ENCODE peak calls at places on chromosomes 5 and 9, in five cellular contexts. V, N, O, L and X are unnamed samples.

GRCh38 chr5:9698849-9699240 is 68.7 kb upstream of the TAS2R1 start:
- DNase-seq in L (no peak), N (no peak), V (no peak), O (peak; percentile 62), X (no peak)

GRCh38 chr9:89011683-89012082 is 20.4 kb downstream of the S1PR3 start:
- DNase-seq in N (no peak), O (no peak), L (no peak), V (no peak), X (no peak)

GRCh38 chr5:179549973-179550510 is 312 bp upstream of the RUFY1 start:
- DNase-seq in O (no peak), N (peak; percentile 59), V (no peak), L (no peak), X (peak; percentile 53)

GRCh38 chr5:17379188-17379951 is 118.7 kb upstream of the TAF11L2 start:
- DNase-seq in V (no peak), N (peak; percentile 53), L (no peak), O (no peak), X (peak; percentile 25)

GRCh38 chr9:80496901-80497565 is 925.3 kb downstream of the TLE4 start:
- DNase-seq in V (no peak), L (no peak), O (no peak), N (no peak), X (no peak)

GRCh38 chr5:150503977-150504620 is 3.8 kb upstream of the NDST1 start:
- DNase-seq in V (no peak), L (peak; percentile 90), N (peak; percentile 83), O (peak; percentile 69), X (peak; percentile 51)

GRCh38 chr5:13346401-13346800 is 598.1 kb downstream of the DNAH5 start:
- DNase-seq in N (no peak), V (no peak), O (no peak), L (no peak), X (no peak)

GRCh38 chr5:104611419-104611818 is 1048.8 kb upstream of the NUDT12 start:
- DNase-seq in L (no peak), V (no peak), N (no peak), O (no peak), X (no peak)

GRCh38 chr9:85743290-85744128 is 1.8 kb upstream of the AGTPBP1 start:
- DNase-seq in V (no peak), L (peak; percentile 16), O (peak; percentile 82), N (no peak), X (peak; percentile 94)

GRCh38 chr5:151244210-151244609 is 8.8 kb upstream of the GM2A start:
- DNase-seq in N (no peak), V (no peak), L (no peak), O (no peak), X (no peak)

GRCh38 chr5:130151239-130151638 is 247.0 kb downstream of the CHSY3 start:
- DNase-seq in L (no peak), N (no peak), V (no peak), O (no peak), X (no peak)

GRCh38 chr9:38087934-38088925 is 19.2 kb upstream of the SHB start:
- DNase-seq in V (peak; percentile 38), L (peak; percentile 84), N (peak; percentile 84), O (peak; percentile 32), X (peak; percentile 46)

GRCh38 chr5:15421798-15422456 is 78.1 kb upstream of the FBXL7 start:
- DNase-seq in O (no peak), N (no peak), L (no peak), V (no peak), X (peak; percentile 39)